ENCODE peak calls at places on chromosomes 4 and X, in six cellular contexts. T is astrocyte, I is IMR-90, O is choroid plexus epithelial cell, B is tibial artery, R is AG10803. J is an unnamed sample.
A peak's percentile ranks its signal among the peaks of the same experiment; 100 is the strongest.

GRCh38 chrX:120311632-120312000 is 355 bp upstream of the TMEM255A start:
- DNase-seq in T (peak; percentile 11), B (no peak), R (no peak), I (no peak), O (no peak), J (no peak)

GRCh38 chrX:23515028-23515427 is 152.3 kb upstream of the PRDX4 start:
- DNase-seq in O (no peak), R (no peak), B (no peak), I (no peak), T (no peak), J (no peak)

GRCh38 chr4:100208964-100209363 is 18.7 kb upstream of the DDIT4L start:
- DNase-seq in B (no peak), I (no peak), O (no peak), R (no peak), T (peak; percentile 12), J (no peak)

GRCh38 chr4:147589586-147589985 is 27.6 kb upstream of the TMEM184C start:
- DNase-seq in R (no peak), O (peak; percentile 51), T (no peak), B (no peak), I (no peak), J (peak; percentile 26)

GRCh38 chrX:17433965-17434364 is 59.0 kb downstream of the NHS start:
- DNase-seq in R (no peak), O (no peak), B (no peak), I (no peak), T (no peak), J (no peak)

GRCh38 chrX:12497832-12498591 is 293.2 kb upstream of the PRPS2 start:
- DNase-seq in R (no peak), T (no peak), I (no peak), B (no peak), O (no peak), J (no peak)

GRCh38 chr4:56630876-56631666 is 50.0 kb downstream of the HOPX start:
- DNase-seq in T (peak; percentile 77), R (peak; percentile 56), I (peak; percentile 51), O (peak; percentile 36), B (no peak), J (peak; percentile 65)

GRCh38 chr4:28788929-28789490 is 1928.4 kb downstream of the STIM2 start:
- DNase-seq in B (no peak), R (no peak), O (no peak), T (no peak), I (no peak), J (no peak)

GRCh38 chrX:1903380-1903935 is 288.6 kb downstream of the ASMT start:
- DNase-seq in I (no peak), R (peak; percentile 48), O (no peak), B (no peak), T (peak; percentile 57), J (peak; percentile 5)

GRCh38 chrX:10633722-10634121 is 13.3 kb upstream of the MID1 start:
- DNase-seq in R (peak; percentile 82), O (peak; percentile 89), I (peak; percentile 95), B (no peak), T (peak; percentile 94), J (peak; percentile 91)

GRCh38 chr4:103484521-103484920 is 235.3 kb downstream of the TACR3 start:
- DNase-seq in I (no peak), O (no peak), T (no peak), R (no peak), B (no peak), J (no peak)

GRCh38 chrX:21838937-21839333 is 482 bp upstream of the MBTPS2 start:
- DNase-seq in B (no peak), O (peak; percentile 58), I (peak; percentile 14), T (peak; percentile 6), R (peak; percentile 15), J (peak; percentile 47)

GRCh38 chr4:2441393-2442174 is 22.8 kb downstream of the CFAP99 start:
- DNase-seq in O (peak; percentile 70), T (peak; percentile 12), I (peak; percentile 41), B (no peak), R (peak; percentile 38), J (peak; percentile 69)

GRCh38 chrX:109533005-109533404 is 3.6 kb upstream of the NXT2 start:
- DNase-seq in O (no peak), T (no peak), I (no peak), R (no peak), B (no peak), J (no peak)

GRCh38 chrX:142076633-142077032 is 128.5 kb downstream of the MAGEC2 start:
- DNase-seq in R (no peak), I (no peak), T (no peak), B (no peak), O (no peak), J (no peak)

GRCh38 chr4:114598191-114599121 is at the start of gene UGT8:
- DNase-seq in R (peak; percentile 4), O (peak; percentile 14), B (no peak), T (peak; percentile 12), I (no peak), J (peak; percentile 2)

GRCh38 chrX:34426334-34426733 is 230.8 kb downstream of the TMEM47 start:
- DNase-seq in B (no peak), O (peak; percentile 15), I (no peak), R (no peak), T (no peak), J (peak; percentile 4)

GRCh38 chr4:85598936-85599335 is 124.0 kb downstream of the ARHGAP24 start:
- DNase-seq in I (no peak), O (no peak), R (no peak), B (no peak), T (no peak), J (no peak)

GRCh38 chr4:117560329-117560728 is 474.0 kb upstream of the NDST3 start:
- DNase-seq in O (peak; percentile 54), R (no peak), T (peak; percentile 29), B (no peak), I (peak; percentile 40), J (peak; percentile 9)

DNA sequence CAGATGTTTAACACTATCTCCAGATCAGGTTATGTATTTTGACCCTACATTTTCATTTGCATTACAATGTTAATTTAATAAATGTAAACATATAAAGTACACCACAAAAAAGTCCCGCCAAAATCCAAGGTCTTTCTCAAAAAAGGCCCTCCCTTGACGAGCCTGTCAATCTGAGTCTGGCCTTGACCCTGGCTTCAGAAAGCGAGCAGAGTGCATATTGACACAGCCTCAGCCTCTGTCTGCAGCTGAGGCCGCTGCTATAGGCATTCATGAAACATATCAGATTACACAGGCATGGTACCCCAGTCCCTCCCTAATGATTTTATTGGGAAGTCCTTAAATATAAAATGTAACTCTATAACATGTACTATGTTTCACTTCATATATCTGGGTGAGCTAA is 6.2 kb downstream of the MBNL3 start:
- DNase-seq in B (no peak), O (no peak), T (no peak), I (no peak), R (no peak), J (no peak)
- H3K4me3 ChIP-seq in B (no peak overlapping the region), O (no peak overlapping the region), T (no peak overlapping the region), I (no peak overlapping the region), R (no peak overlapping the region), J (no peak overlapping the region)

DNA sequence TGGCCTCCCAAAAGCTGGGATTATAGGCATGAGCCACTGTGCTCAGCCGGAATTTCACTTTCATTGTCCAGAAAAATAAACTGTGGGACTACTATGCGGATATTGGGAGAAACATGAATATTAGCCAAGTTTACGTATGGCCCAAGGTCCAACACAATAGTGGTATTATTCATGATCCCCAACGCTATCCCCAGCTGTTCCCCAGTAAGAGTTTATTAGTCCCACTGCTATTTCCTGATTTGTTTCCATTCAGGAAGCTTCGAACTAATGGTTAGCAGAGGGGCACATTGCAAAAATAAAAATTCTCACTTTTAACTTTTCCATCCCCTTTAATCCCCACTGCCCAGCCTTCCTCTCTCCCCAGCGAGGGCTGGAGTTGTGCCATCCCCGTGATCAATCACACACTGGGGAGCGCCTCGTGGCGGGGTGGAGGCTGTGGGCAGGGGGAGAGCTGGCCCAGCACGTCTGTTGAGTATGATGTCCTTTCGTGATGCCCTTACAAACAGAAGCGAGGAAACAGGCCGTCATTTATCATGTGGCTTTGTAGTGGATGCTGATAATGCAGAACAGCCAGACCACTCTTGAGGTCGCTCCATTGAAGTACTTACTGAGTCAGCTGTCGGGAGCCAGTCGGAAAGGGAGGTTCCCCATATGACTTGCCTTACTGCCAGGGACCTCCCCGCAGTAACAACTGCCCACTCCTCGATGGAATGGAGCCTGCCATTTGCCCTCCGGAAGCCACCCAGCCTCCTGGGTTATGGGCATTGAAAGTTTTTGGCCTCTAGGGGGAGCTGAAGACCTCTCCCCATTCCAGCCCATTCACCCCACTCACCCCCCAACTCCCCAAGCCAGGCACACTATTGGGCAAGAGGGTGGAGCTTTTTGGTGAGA is 117.0 kb downstream of the KDR start:
- DNase-seq in O (no peak), B (no peak), T (no peak), I (no peak), R (no peak), J (peak; percentile 43)
- TF ChIP-seq CTCF in O (peak; percentile 70), B (no peak), T (peak; percentile 4), I (peak; percentile 18), R (peak; percentile 51), J (peak; percentile 60)

DNA sequence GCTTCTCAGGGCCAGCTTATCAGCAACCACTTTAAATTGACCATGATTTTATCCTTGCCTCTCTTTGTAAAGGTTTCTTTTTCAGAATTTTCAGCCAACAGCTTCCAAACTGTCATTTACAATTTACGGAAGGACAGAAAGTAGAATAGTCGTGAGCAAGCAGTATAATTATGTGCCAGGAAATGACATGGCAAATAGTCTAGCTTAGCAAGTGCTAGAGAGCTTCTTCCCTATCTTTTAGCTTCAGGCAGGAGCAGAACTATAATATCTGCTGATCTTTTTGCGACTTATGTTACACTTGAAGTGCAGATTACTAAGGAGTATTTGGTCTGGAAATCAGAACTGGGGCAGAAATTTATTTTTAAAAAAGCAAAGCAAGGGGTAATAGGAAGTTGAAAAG is 123.0 kb upstream of the AP1S2 start:
- DNase-seq in I (no peak), T (no peak), R (no peak), O (no peak), B (no peak), J (no peak)
- H3K4me3 ChIP-seq in I (no peak overlapping the region), T (no peak overlapping the region), R (no peak overlapping the region), O (no peak overlapping the region), B (no peak overlapping the region), J (no peak overlapping the region)

GRCh38 chrX:50448565-50448964 is 22.1 kb downstream of the DGKK start:
- DNase-seq in I (peak; percentile 1), B (no peak), O (no peak), R (no peak), T (no peak), J (peak; percentile 4)
- TF ChIP-seq CTCF in I (no peak), B (no peak), O (no peak), R (no peak), T (no peak), J (no peak)

GRCh38 chrX:14359727-14360126 is 169.6 kb upstream of the GLRA2 start:
- DNase-seq in B (no peak), O (no peak), T (no peak), I (no peak), R (no peak), J (no peak)
- H3K4me3 ChIP-seq in B (no peak overlapping the region), O (no peak overlapping the region), T (no peak overlapping the region), I (no peak overlapping the region), R (no peak overlapping the region), J (no peak overlapping the region)

GRCh38 chr4:140641789-140642439 is 73.2 kb upstream of the UCP1 start:
- DNase-seq in I (no peak), T (no peak), B (no peak), O (peak; percentile 44), R (no peak), J (no peak)
- TF ChIP-seq CTCF in I (no peak), T (no peak), B (no peak), O (peak; percentile 28), R (no peak), J (no peak)

J was measured in cardiac fibroblast.